ENCODE peak calls at places on chromosomes 16 and 17, in seven cellular contexts. N is hepatocyte, U is ureter, I is SHP77 treated with DMSO at 0.1 percent for 48 hours, B is progenitor cell of endocrine pancreas, K is PC-3, Y is neuronal stem cell. M is an unnamed sample.

GRCh38 chr17:22470411-22471175 is 778.3 kb downstream of the KCNJ18 start:
- DNase-seq in K (no peak), U (no peak), N (no peak), B (no peak), Y (no peak), I (no peak), M (no peak)

GRCh38 chr17:80827646-80828643 is 163.7 kb upstream of the CHMP6 start:
- DNase-seq in I (no peak), K (no peak), N (no peak), Y (no peak), U (no peak), B (no peak), M (no peak)

GRCh38 chr17:59277031-59277430 is 54.4 kb upstream of the YPEL2 start:
- DNase-seq in I (no peak), Y (no peak), K (no peak), U (no peak), N (no peak), B (no peak), M (no peak)

GRCh38 chr16:84027607-84028006 is 15.0 kb downstream of the SLC38A8 start:
- DNase-seq in N (no peak), Y (no peak), B (no peak), K (no peak), U (no peak), I (no peak), M (no peak)

GRCh38 chr17:50426814-50427787 is 1.1 kb downstream of the ACSF2 start:
- DNase-seq in U (peak), N (peak), K (peak), I (no peak), B (no peak), Y (no peak), M (peak)

GRCh38 chr17:6930754-6931153 is 65.1 kb upstream of the ALOX12 start:
- DNase-seq in U (no peak), B (no peak), K (no peak), N (no peak), I (no peak), Y (no peak), M (no peak)

GRCh38 chr17:50375858-50376538 is 3.0 kb downstream of the EME1 start:
- DNase-seq in I (no peak), U (no peak), N (no peak), Y (no peak), K (no peak), B (no peak), M (peak)

GRCh38 chr17:50594931-50595330 is 34.4 kb downstream of the CACNA1G start:
- DNase-seq in N (no peak), Y (no peak), U (no peak), I (no peak), K (no peak), B (no peak), M (no peak)

GRCh38 chr16:53812914-53813313 is 109.0 kb downstream of the FTO start:
- DNase-seq in U (no peak), Y (no peak), K (no peak), I (no peak), B (no peak), N (no peak), M (no peak)

GRCh38 chr16:75065149-75065807 is 51.3 kb downstream of the LDHD start:
- DNase-seq in K (peak), Y (no peak), N (peak), I (no peak), B (no peak), U (no peak), M (peak)

GRCh38 chr17:50139950-50140885 is 10.3 kb upstream of the SAMD14 start:
- DNase-seq in N (peak), K (peak), U (peak), B (peak), I (peak), Y (no peak), M (peak)

GRCh38 chr17:63435681-63436522 is 10.2 kb downstream of the CYB561 start:
- DNase-seq in B (no peak), K (peak), N (no peak), I (no peak), Y (no peak), U (no peak), M (peak)

GRCh38 chr16:85612191-85612800 is 826 bp upstream of the GSE1 start:
- DNase-seq in Y (peak), B (no peak), K (peak), I (peak), U (peak), N (peak), M (peak)

GRCh38 chr16:30011505-30012480 is 966 bp upstream of the DOC2A start:
- DNase-seq in U (no peak), N (no peak), B (no peak), I (no peak), K (no peak), Y (no peak), M (no peak)

GRCh38 chr17:47315451-47316266 is 8.1 kb upstream of the EFCAB13 start:
- DNase-seq in K (peak), N (peak), B (no peak), U (no peak), I (peak), Y (peak), M (peak)

M was measured in small intestine.